ENCODE peak calls at places on chromosomes 13 and 19, in four cellular contexts. One of them, this sample, is unnamed.

GRCh38 chr19:19547674-19548345 is 9.7 kb downstream of the CILP2 start:
- DNase-seq in K562: no peak
- DNase-seq in GM12878: no peak
- DNase-seq in H1: no peak
- DNase-seq in this sample: no peak

GRCh38 chr13:60754211-60754610 is 357.2 kb downstream of the TDRD3 start:
- DNase-seq in K562: no peak
- DNase-seq in GM12878: no peak
- DNase-seq in H1: no peak
- DNase-seq in this sample: no peak

GRCh38 chr13:111282997-111283396 is 37.4 kb upstream of the TEX29 start:
- DNase-seq in K562: no peak
- DNase-seq in GM12878: no peak
- DNase-seq in H1: no peak
- DNase-seq in this sample: no peak

GRCh38 chr19:8631425-8631819 is 989 bp downstream of the NFILZ start:
- DNase-seq in K562: peak
- DNase-seq in H1: no peak
- DNase-seq in GM12878: no peak
- DNase-seq in this sample: peak

GRCh38 chr13:104577029-104577820 is 1511.0 kb upstream of the SLC10A2 start:
- DNase-seq in GM12878: no peak
- DNase-seq in K562: no peak
- DNase-seq in H1: no peak
- DNase-seq in this sample: peak

GRCh38 chr19:48724796-48725753 is 5.5 kb upstream of the MAMSTR start:
- DNase-seq in K562: peak
- DNase-seq in H1: no peak
- DNase-seq in GM12878: no peak
- DNase-seq in this sample: peak

GRCh38 chr19:16446108-16447014 is 25.4 kb downstream of the EPS15L1 start:
- DNase-seq in GM12878: peak
- DNase-seq in K562: no peak
- DNase-seq in H1: no peak
- DNase-seq in this sample: peak

GRCh38 chr13:34172048-34172447 is 354.1 kb downstream of the RFC3 start:
- DNase-seq in H1: no peak
- DNase-seq in GM12878: no peak
- DNase-seq in K562: no peak
- DNase-seq in this sample: no peak

GRCh38 chr19:18594096-18594823 is 5.7 kb downstream of the REX1BD start:
- DNase-seq in H1: peak
- DNase-seq in K562: peak
- DNase-seq in GM12878: no peak
- DNase-seq in this sample: peak

GRCh38 chr13:19634129-19634740 is 776 bp downstream of the MPHOSPH8 start:
- DNase-seq in GM12878: no peak
- DNase-seq in H1: no peak
- DNase-seq in K562: no peak
- DNase-seq in this sample: peak

GRCh38 chr19:45952691-45953505 is 20.8 kb downstream of the NOVA2 start:
- DNase-seq in K562: peak
- DNase-seq in H1: peak
- DNase-seq in GM12878: no peak
- DNase-seq in this sample: peak

GRCh38 chr13:44174769-44175425 is 198.7 kb upstream of the SERP2 start:
- DNase-seq in K562: no peak
- DNase-seq in GM12878: no peak
- DNase-seq in H1: no peak
- DNase-seq in this sample: peak

GRCh38 chr13:97174638-97175037 is 47.5 kb upstream of the MBNL2 start:
- DNase-seq in H1: no peak
- DNase-seq in K562: no peak
- DNase-seq in GM12878: no peak
- DNase-seq in this sample: no peak

GRCh38 chr19:42288411-42288810 is 13.5 kb upstream of the PRR19 start:
- DNase-seq in H1: no peak
- DNase-seq in K562: no peak
- DNase-seq in GM12878: no peak
- DNase-seq in this sample: no peak
- TF ChIP-seq CHD1 in H1: no peak
- TF ChIP-seq CHD1 in K562: no peak
- TF ChIP-seq CHD1 in GM12878: no peak
- TF ChIP-seq CHD1 in this sample: no peak

DNA sequence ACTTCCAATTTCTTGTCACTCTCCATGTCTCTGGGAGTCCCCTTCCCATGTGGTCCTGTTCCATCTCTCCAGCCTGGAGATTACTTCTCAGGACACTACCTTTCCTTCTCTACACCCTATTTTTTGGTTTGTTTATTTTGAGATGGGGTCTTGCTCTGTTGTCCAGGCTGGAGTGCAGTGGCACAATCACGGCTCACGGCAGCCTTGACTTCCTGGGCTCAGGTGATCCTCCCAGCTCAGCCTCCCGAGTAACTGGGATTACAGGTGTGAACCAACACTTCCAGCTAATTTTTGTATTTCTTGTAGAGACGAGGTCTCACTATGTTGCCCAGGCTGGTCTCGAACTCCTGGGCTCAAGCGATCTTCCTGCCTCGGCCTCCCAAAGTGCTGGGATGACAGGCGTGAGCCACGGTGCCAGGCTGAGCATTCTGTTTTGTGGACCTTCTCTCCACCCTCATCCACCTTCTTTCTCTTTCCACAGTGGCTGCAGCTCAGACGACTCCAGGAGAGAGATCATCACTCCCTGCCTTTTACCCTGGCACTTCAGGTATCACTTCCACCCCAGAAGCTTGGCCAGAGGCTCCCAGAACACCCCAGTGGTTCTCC is 644 bp downstream of the HCST start:
- DNase-seq in GM12878: no peak
- DNase-seq in H1: no peak
- DNase-seq in K562: no peak
- DNase-seq in this sample: no peak
- TF ChIP-seq CHD1 in GM12878: no peak
- TF ChIP-seq CHD1 in H1: no peak
- TF ChIP-seq CHD1 in K562: no peak
- TF ChIP-seq CHD1 in this sample: no peak

DNA sequence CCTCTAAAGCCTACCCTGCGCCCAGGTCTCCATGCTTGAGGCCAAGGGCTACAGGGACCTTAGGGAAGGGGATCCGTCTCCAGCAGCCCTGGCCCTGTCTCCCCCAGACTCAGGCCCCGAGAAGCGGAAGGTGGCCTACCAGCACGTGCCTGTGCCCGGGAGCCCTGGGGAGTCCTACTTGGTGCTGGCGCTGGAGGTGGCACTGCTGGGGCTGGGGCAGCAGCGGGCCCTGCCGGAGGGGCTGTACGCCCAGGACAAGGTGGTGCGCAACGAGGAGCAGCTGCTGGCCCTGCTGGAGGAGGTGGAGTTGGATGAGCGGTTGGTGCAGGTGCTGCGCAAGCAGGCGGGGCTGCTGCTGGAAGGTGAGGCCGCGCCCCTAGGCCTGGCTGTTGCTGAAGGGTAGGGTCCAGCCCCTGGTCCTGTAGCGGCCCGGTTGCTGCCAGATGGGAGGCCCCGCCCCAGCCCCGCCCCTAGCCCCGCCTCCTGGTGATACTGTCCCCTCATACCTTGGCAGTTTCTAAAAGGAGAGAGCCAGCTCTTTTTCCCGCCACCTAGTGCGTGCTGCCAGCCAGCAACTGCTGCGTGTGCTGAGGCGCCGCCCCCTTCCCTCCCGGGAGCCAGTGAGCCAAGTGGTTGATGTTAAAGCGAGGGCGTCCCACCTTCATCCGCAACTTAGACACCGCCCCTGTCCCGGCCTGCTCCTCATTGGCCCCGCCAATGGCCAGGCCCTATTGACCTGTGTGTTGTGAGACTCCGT is 22.6 kb downstream of the ZSWIM4 start:
- DNase-seq in H1: peak
- DNase-seq in GM12878: no peak
- DNase-seq in K562: peak
- DNase-seq in this sample: no peak
- TF ChIP-seq CHD1 in H1: no peak
- TF ChIP-seq CHD1 in GM12878: no peak
- TF ChIP-seq CHD1 in K562: peak
- TF ChIP-seq CHD1 in this sample: no peak

GRCh38 chr13:65032825-65033224 is 2197.3 kb downstream of the PCDH9 start:
- DNase-seq in K562: no peak
- DNase-seq in GM12878: no peak
- DNase-seq in H1: no peak
- DNase-seq in this sample: no peak
- TF ChIP-seq CHD1 in K562: no peak
- TF ChIP-seq CHD1 in GM12878: no peak
- TF ChIP-seq CHD1 in H1: no peak
- TF ChIP-seq CHD1 in this sample: no peak

GRCh38 chr13:36998624-36999041 is 507 bp downstream of the ALG5 start:
- DNase-seq in GM12878: no peak
- DNase-seq in H1: peak
- DNase-seq in K562: peak
- DNase-seq in this sample: no peak
- TF ChIP-seq CHD1 in GM12878: no peak
- TF ChIP-seq CHD1 in H1: no peak
- TF ChIP-seq CHD1 in K562: no peak
- TF ChIP-seq CHD1 in this sample: no peak

DNA sequence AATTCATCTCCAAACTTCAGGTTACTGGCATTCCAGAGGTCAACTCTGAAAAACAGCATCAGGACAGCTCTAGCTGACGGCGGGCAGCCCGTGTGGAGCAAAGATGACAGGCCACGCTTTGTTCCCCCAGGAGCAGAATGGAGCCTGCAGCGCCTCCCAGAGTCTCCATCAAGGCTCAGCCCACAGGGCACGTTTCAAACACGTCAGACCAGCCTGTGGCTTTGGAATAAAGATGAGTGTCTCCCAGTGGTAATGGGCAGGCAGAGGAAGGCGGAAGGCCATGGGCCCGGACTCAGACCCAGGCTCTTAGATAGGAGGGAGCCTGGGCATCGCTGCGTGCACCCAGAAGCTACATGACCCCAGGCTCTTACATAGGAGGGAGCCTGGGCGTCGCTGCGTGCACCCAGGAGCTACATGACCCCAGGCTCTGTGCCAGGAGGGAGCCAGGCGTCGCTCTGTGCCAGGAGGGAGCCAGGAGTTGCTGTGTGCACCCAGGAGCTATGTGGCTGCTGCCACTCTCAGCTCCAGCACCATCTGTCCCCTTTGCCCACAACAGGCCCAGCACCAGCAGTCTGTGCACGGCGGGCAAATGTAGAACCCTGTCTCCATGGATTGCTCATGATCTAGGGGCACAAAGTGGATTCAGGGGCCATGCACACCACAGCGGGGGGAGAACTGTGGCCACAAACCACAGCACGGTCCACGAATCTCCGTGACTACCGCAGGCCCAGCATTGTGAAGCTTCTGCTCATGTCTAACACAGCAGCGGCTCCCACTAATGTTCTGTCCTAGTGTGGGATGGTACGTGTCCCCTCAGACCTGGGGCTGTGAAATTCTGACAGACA is 47.8 kb upstream of the C13orf46 start:
- DNase-seq in K562: no peak
- DNase-seq in GM12878: no peak
- DNase-seq in H1: no peak
- DNase-seq in this sample: no peak
- TF ChIP-seq CHD1 in K562: no peak
- TF ChIP-seq CHD1 in GM12878: no peak
- TF ChIP-seq CHD1 in H1: no peak
- TF ChIP-seq CHD1 in this sample: no peak

GRCh38 chr19:58357798-58358145 is 4.5 kb upstream of the A1BG start:
- DNase-seq in K562: no peak
- DNase-seq in H1: no peak
- DNase-seq in GM12878: no peak
- DNase-seq in this sample: no peak

GRCh38 chr19:58362272-58362994 is at the start of gene ZNF497:
- DNase-seq in K562: peak
- DNase-seq in H1: peak
- DNase-seq in GM12878: peak
- DNase-seq in this sample: peak

GRCh38 chr19:58356971-58357797 is 3.9 kb upstream of the A1BG start:
- DNase-seq in GM12878: no peak
- DNase-seq in H1: no peak
- DNase-seq in K562: no peak
- DNase-seq in this sample: no peak

GRCh38 chr19:58364127-58364526 is 1.6 kb upstream of the ZNF497 start:
- DNase-seq in H1: no peak
- DNase-seq in GM12878: no peak
- DNase-seq in K562: no peak
- DNase-seq in this sample: no peak

DNA sequence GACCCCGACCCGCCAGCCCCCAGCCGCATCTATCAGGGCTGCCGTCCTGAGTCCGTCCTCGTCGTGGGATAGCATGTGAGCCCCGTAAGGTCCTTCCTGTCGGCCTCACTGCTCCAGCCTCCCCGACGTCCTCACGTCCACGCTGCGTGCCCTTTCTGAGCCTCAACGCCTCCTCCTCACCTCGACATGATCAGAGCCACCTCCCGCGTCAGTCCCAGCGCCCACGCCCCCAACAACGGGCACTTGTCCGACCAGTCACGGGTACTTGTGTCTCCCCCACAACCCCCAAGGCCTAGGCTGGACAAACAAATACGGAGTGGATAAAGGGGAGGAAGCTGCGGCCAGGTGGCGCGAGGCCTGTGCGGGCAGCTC is 665 bp downstream of the ZNF497 start:
- DNase-seq in GM12878: no peak
- DNase-seq in H1: no peak
- DNase-seq in K562: peak
- DNase-seq in this sample: peak
- TF ChIP-seq CHD1 in GM12878: no peak
- TF ChIP-seq CHD1 in H1: no peak
- TF ChIP-seq CHD1 in K562: no peak
- TF ChIP-seq CHD1 in this sample: no peak

DNA sequence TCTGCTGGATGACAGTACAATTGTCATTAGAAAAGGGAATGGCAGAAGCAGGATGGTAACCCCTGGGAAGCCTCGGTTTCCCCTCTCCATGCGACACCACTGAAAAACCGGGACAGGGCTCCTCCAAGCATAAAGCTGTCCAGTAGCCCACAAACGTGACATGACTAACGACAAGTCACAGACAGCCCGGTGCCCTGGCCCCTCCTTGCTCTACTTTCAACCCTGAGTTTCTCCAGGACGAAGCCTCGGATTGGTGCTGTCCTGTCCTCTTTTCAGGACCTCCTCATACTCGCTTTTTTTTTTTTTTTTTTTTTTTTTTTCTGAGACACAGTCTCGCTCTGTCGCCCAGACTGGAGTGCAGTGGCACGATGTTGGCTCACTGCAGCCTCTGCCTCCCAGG is 16.3 kb downstream of the DPP9 start:
- DNase-seq in GM12878: no peak
- DNase-seq in K562: no peak
- DNase-seq in H1: no peak
- DNase-seq in this sample: no peak
- TF ChIP-seq CHD1 in GM12878: no peak
- TF ChIP-seq CHD1 in K562: no peak
- TF ChIP-seq CHD1 in H1: no peak
- TF ChIP-seq CHD1 in this sample: no peak

GRCh38 chr19:5080030-5080644 is 111.2 kb downstream of the KDM4B start:
- DNase-seq in GM12878: no peak
- DNase-seq in H1: no peak
- DNase-seq in K562: no peak
- DNase-seq in this sample: no peak
- TF ChIP-seq CHD1 in GM12878: no peak
- TF ChIP-seq CHD1 in H1: no peak
- TF ChIP-seq CHD1 in K562: no peak
- TF ChIP-seq CHD1 in this sample: no peak

GRCh38 chr13:63605962-63606361 is 2190.3 kb upstream of the PCDH20 start:
- DNase-seq in GM12878: no peak
- DNase-seq in K562: no peak
- DNase-seq in H1: no peak
- DNase-seq in this sample: peak
- TF ChIP-seq CHD1 in GM12878: no peak
- TF ChIP-seq CHD1 in K562: no peak
- TF ChIP-seq CHD1 in H1: no peak
- TF ChIP-seq CHD1 in this sample: no peak